ENCODE peak calls at places on chromosomes 1 and 21, in four cellular contexts. One of them, this sample, is unnamed.

GRCh38 chr1:15703562-15703961 is 19.4 kb downstream of the PLEKHM2 start:
- DNase-seq in dorsolateral prefrontal cortex: peak
- DNase-seq in endothelial cell: no peak
- DNase-seq in kidney: peak
- DNase-seq in this sample: no peak

GRCh38 chr1:32142446-32143301 is 34.8 kb downstream of the KPNA6 start:
- DNase-seq in dorsolateral prefrontal cortex: no peak
- DNase-seq in endothelial cell: peak
- DNase-seq in kidney: no peak
- DNase-seq in this sample: peak

GRCh38 chr1:197066277-197066676 is 783 bp downstream of the F13B start:
- DNase-seq in dorsolateral prefrontal cortex: no peak
- DNase-seq in endothelial cell: no peak
- DNase-seq in kidney: no peak
- DNase-seq in this sample: no peak

GRCh38 chr1:217019475-217019874 is 296.2 kb upstream of the ESRRG start:
- DNase-seq in dorsolateral prefrontal cortex: no peak
- DNase-seq in endothelial cell: no peak
- DNase-seq in kidney: no peak
- DNase-seq in this sample: no peak

GRCh38 chr1:49651136-49651535 is 372.6 kb downstream of the AGBL4 start:
- DNase-seq in dorsolateral prefrontal cortex: no peak
- DNase-seq in endothelial cell: no peak
- DNase-seq in kidney: no peak
- DNase-seq in this sample: no peak

GRCh38 chr1:220316291-220316690 is 44.0 kb upstream of the RAB3GAP2 start:
- DNase-seq in dorsolateral prefrontal cortex: no peak
- DNase-seq in endothelial cell: no peak
- DNase-seq in kidney: no peak
- DNase-seq in this sample: no peak

GRCh38 chr1:159889821-159890252 is 10.1 kb downstream of the CFAP45 start:
- DNase-seq in dorsolateral prefrontal cortex: no peak
- DNase-seq in endothelial cell: no peak
- DNase-seq in kidney: no peak
- DNase-seq in this sample: no peak

GRCh38 chr1:70499695-70500094 is 88.6 kb downstream of the CTH start:
- DNase-seq in dorsolateral prefrontal cortex: no peak
- DNase-seq in endothelial cell: no peak
- DNase-seq in kidney: no peak
- DNase-seq in this sample: no peak

GRCh38 chr1:203351037-203351625 is at the start of gene FMOD:
- DNase-seq in dorsolateral prefrontal cortex: no peak
- DNase-seq in endothelial cell: no peak
- DNase-seq in kidney: no peak
- DNase-seq in this sample: no peak

GRCh38 chr1:54583868-54584267 is 35.8 kb downstream of the ACOT11 start:
- DNase-seq in dorsolateral prefrontal cortex: no peak
- DNase-seq in endothelial cell: no peak
- DNase-seq in kidney: no peak
- DNase-seq in this sample: no peak

GRCh38 chr1:31183927-31184554 is 55.6 kb downstream of the NKAIN1 start:
- DNase-seq in dorsolateral prefrontal cortex: peak
- DNase-seq in endothelial cell: peak
- DNase-seq in kidney: no peak
- DNase-seq in this sample: peak

GRCh38 chr21:28459193-28459592 is 533.5 kb downstream of the LTN1 start:
- DNase-seq in dorsolateral prefrontal cortex: no peak
- DNase-seq in endothelial cell: no peak
- DNase-seq in kidney: no peak
- DNase-seq in this sample: no peak

GRCh38 chr1:180181996-180182675 is 27.5 kb downstream of the QSOX1 start:
- DNase-seq in dorsolateral prefrontal cortex: no peak
- DNase-seq in endothelial cell: no peak
- DNase-seq in kidney: no peak
- DNase-seq in this sample: no peak

GRCh38 chr1:227318852-227319607 is 738 bp upstream of the CDC42BPA start:
- DNase-seq in dorsolateral prefrontal cortex: peak
- DNase-seq in endothelial cell: peak
- DNase-seq in kidney: peak
- DNase-seq in this sample: peak

GRCh38 chr21:35697321-35697808 is 363.0 kb downstream of the SETD4 start:
- DNase-seq in dorsolateral prefrontal cortex: no peak
- DNase-seq in endothelial cell: no peak
- DNase-seq in kidney: peak
- DNase-seq in this sample: no peak

GRCh38 chr1:153429266-153430165 is 13.2 kb downstream of the S100A7A start:
- DNase-seq in dorsolateral prefrontal cortex: no peak
- DNase-seq in endothelial cell: no peak
- DNase-seq in kidney: no peak
- DNase-seq in this sample: no peak

GRCh38 chr1:178660484-178660883 is 64.6 kb upstream of the RALGPS2 start:
- DNase-seq in dorsolateral prefrontal cortex: no peak
- DNase-seq in endothelial cell: no peak
- DNase-seq in kidney: no peak
- DNase-seq in this sample: no peak

GRCh38 chr21:44065428-44065827 is 41.8 kb upstream of the PWP2 start:
- DNase-seq in dorsolateral prefrontal cortex: no peak
- DNase-seq in endothelial cell: no peak
- DNase-seq in kidney: no peak
- DNase-seq in this sample: no peak

GRCh38 chr1:76640092-76640491 is 227.2 kb upstream of the ST6GALNAC5 start:
- DNase-seq in dorsolateral prefrontal cortex: no peak
- DNase-seq in endothelial cell: no peak
- DNase-seq in kidney: no peak
- DNase-seq in this sample: no peak

GRCh38 chr1:237287876-237288517 is 246.0 kb downstream of the RYR2 start:
- DNase-seq in dorsolateral prefrontal cortex: peak
- DNase-seq in endothelial cell: no peak
- DNase-seq in kidney: no peak
- DNase-seq in this sample: no peak

GRCh38 chr21:32599146-32599925 is 12.8 kb downstream of the CFAP298 start:
- DNase-seq in dorsolateral prefrontal cortex: no peak
- DNase-seq in endothelial cell: no peak
- DNase-seq in kidney: no peak
- DNase-seq in this sample: no peak

GRCh38 chr21:32813265-32813903 is 41.8 kb upstream of the PAXBP1 start:
- DNase-seq in dorsolateral prefrontal cortex: no peak
- DNase-seq in endothelial cell: peak
- DNase-seq in kidney: peak
- DNase-seq in this sample: peak

GRCh38 chr1:154865442-154866256 is 4.4 kb downstream of the KCNN3 start:
- DNase-seq in dorsolateral prefrontal cortex: no peak
- DNase-seq in endothelial cell: no peak
- DNase-seq in kidney: no peak
- DNase-seq in this sample: no peak

GRCh38 chr1:154864189-154864985 is 5.7 kb downstream of the KCNN3 start:
- DNase-seq in dorsolateral prefrontal cortex: no peak
- DNase-seq in endothelial cell: no peak
- DNase-seq in kidney: no peak
- DNase-seq in this sample: no peak

GRCh38 chr1:154862927-154863701 is 7.0 kb downstream of the KCNN3 start:
- DNase-seq in dorsolateral prefrontal cortex: no peak
- DNase-seq in endothelial cell: no peak
- DNase-seq in kidney: no peak
- DNase-seq in this sample: no peak

GRCh38 chr1:154861607-154862094 is 8.4 kb downstream of the KCNN3 start:
- DNase-seq in dorsolateral prefrontal cortex: no peak
- DNase-seq in endothelial cell: no peak
- DNase-seq in kidney: no peak
- DNase-seq in this sample: no peak

DNA sequence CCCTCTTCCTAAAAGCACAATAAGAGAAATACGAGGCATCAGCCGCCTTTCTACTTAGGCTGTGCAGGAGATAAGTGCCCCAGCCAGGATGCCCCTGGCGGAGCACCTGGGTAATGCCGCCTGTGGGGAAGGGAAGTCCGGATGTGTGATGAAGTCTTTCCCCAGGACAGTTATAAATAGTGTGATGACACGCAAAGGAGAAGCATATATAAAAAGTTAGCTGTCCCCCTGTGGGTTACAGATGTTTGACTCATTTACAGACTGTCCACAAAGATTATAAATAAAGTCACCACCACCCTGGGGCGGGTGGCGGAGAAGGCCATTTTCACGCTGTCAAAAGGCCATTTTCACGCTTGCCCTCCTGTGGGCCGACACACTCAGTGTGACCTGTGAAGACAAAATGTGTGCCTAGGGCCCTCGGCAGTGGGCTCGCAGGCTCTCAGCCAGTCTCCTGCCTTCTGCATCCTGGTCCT is 6.3 kb downstream of the KCNN3 start:
- DNase-seq in dorsolateral prefrontal cortex: no peak
- DNase-seq in endothelial cell: peak
- DNase-seq in kidney: no peak
- DNase-seq in this sample: peak
- TF ChIP-seq CTCF in dorsolateral prefrontal cortex: no peak
- TF ChIP-seq CTCF in endothelial cell: peak
- TF ChIP-seq CTCF in kidney: peak
- TF ChIP-seq CTCF in this sample: peak

GRCh38 chr1:11594222-11594621 is 60.0 kb downstream of the FBXO2 start:
- DNase-seq in dorsolateral prefrontal cortex: no peak
- DNase-seq in endothelial cell: peak
- DNase-seq in kidney: no peak
- DNase-seq in this sample: no peak
- TF ChIP-seq CTCF in dorsolateral prefrontal cortex: no peak
- TF ChIP-seq CTCF in endothelial cell: peak
- TF ChIP-seq CTCF in kidney: no peak
- TF ChIP-seq CTCF in this sample: peak

GRCh38 chr1:66752671-66753371 is 562 bp downstream of the DYNLT5 start:
- DNase-seq in dorsolateral prefrontal cortex: no peak
- DNase-seq in endothelial cell: peak
- DNase-seq in kidney: no peak
- DNase-seq in this sample: no peak

GRCh38 chr1:66747500-66747899 is 4.8 kb upstream of the DYNLT5 start:
- DNase-seq in dorsolateral prefrontal cortex: no peak
- DNase-seq in endothelial cell: no peak
- DNase-seq in kidney: no peak
- DNase-seq in this sample: no peak

GRCh38 chr1:66751160-66751559 is 1.1 kb upstream of the DYNLT5 start:
- DNase-seq in dorsolateral prefrontal cortex: no peak
- DNase-seq in endothelial cell: no peak
- DNase-seq in kidney: no peak
- DNase-seq in this sample: no peak

GRCh38 chr1:66750578-66750977 is 1.7 kb upstream of the DYNLT5 start:
- DNase-seq in dorsolateral prefrontal cortex: no peak
- DNase-seq in endothelial cell: no peak
- DNase-seq in kidney: no peak
- DNase-seq in this sample: no peak

DNA sequence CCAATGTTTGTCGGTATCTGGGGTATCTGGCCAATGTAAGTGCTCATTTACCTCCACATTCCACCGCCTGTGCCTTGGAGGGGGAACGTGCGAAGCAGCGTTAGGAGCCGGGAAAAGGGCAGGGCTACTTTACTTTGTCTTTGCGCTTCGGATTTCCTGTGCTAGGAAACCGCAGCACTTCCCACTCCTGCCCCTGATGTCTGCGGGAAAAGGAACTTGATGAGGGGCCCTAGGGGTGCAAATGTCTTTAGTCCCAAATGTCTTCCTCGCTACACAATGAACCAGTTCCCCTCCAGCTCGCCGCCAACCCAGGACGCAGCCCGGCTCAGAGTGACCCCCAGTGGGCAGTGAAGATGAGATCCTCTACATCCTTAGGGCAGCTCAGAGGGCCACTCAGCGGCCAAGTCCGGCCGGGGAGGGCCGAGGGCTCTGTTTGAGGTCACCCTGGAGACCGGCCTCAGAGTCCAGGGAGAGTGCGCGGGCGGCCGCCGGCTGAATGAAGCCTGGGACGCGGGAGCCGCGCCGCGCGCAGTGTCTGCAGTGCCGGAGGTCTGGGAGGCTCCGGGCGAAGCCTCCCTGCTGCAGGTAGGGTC is at the start of gene DYNLT5:
- DNase-seq in dorsolateral prefrontal cortex: peak
- DNase-seq in endothelial cell: peak
- DNase-seq in kidney: peak
- DNase-seq in this sample: peak
- TF ChIP-seq CTCF in dorsolateral prefrontal cortex: no peak
- TF ChIP-seq CTCF in endothelial cell: no peak
- TF ChIP-seq CTCF in kidney: no peak
- TF ChIP-seq CTCF in this sample: peak

DNA sequence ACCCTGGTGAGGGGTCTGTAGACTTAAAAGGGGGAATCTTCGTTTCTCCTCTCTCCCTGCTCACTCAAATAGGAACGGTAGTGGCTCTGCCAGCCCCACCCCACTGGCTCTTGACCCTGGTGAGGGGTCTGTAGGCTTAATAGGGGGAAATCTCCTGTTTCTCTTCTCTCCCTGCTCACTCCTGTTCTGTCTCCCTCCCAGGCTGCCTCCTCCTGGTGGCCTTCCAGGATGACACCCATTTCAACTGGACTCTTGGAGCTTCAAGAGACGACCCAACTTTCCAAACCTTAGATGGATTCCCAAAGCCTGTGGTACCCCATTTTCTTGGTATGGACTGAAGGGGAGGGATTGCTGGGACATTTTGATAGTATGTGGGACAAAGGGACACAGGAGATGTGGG is 1.4 kb upstream of the EPHB2 start:
- DNase-seq in dorsolateral prefrontal cortex: no peak
- DNase-seq in endothelial cell: peak
- DNase-seq in kidney: no peak
- DNase-seq in this sample: no peak
- TF ChIP-seq CTCF in dorsolateral prefrontal cortex: no peak
- TF ChIP-seq CTCF in endothelial cell: peak
- TF ChIP-seq CTCF in kidney: no peak
- TF ChIP-seq CTCF in this sample: peak

GRCh38 chr1:13775446-13775845 is 75.5 kb downstream of the PRDM2 start:
- DNase-seq in dorsolateral prefrontal cortex: no peak
- DNase-seq in endothelial cell: no peak
- DNase-seq in kidney: no peak
- DNase-seq in this sample: no peak
- TF ChIP-seq CTCF in dorsolateral prefrontal cortex: no peak
- TF ChIP-seq CTCF in endothelial cell: no peak
- TF ChIP-seq CTCF in kidney: no peak
- TF ChIP-seq CTCF in this sample: no peak

DNA sequence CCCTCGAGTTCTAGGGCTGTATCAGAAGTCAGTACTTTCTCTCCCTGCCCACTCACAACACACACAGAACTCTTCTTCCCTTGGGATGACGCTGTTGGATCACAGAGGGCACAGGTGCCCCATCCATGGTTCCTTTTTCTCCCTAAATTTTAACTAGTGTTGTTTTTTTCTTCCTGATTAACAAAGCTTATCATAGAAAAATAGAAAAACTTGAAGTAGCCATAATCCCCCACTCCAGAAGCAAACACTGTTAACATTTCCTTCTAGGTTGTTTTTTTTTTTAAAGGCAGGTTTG is 27.5 kb downstream of the NAV1 start:
- DNase-seq in dorsolateral prefrontal cortex: no peak
- DNase-seq in endothelial cell: no peak
- DNase-seq in kidney: no peak
- DNase-seq in this sample: no peak
- TF ChIP-seq CTCF in dorsolateral prefrontal cortex: no peak
- TF ChIP-seq CTCF in endothelial cell: no peak
- TF ChIP-seq CTCF in kidney: no peak
- TF ChIP-seq CTCF in this sample: no peak

GRCh38 chr21:26881504-26882228 is 36.5 kb upstream of the ADAMTS1 start:
- DNase-seq in dorsolateral prefrontal cortex: no peak
- DNase-seq in endothelial cell: no peak
- DNase-seq in kidney: no peak
- DNase-seq in this sample: no peak
- TF ChIP-seq CTCF in dorsolateral prefrontal cortex: no peak
- TF ChIP-seq CTCF in endothelial cell: peak
- TF ChIP-seq CTCF in kidney: peak
- TF ChIP-seq CTCF in this sample: peak